ENCODE peak calls at places on chromosomes 4 and X, in four cellular contexts. One of them, this sample, is unnamed.

GRCh38 chrX:120517936-120518335 is 42.8 kb downstream of the CUL4B start:
- DNase-seq in HEK293T: no peak
- DNase-seq in EL: peak; percentile 82
- DNase-seq in stimulated activated CD4-positive, alpha-beta T cell treated with anti-CD3 and anti-CD28 coated beads, TNF-alpha, amount 100 ng/mL, for 4 hours: no peak
- DNase-seq in this sample: no peak

GRCh38 chr4:6772223-6772928 is 10.2 kb upstream of the KIAA0232 start:
- DNase-seq in HEK293T: no peak
- DNase-seq in EL: peak; percentile 19
- DNase-seq in stimulated activated CD4-positive, alpha-beta T cell treated with anti-CD3 and anti-CD28 coated beads, TNF-alpha, amount 100 ng/mL, for 4 hours: no peak
- DNase-seq in this sample: no peak

GRCh38 chr4:167102475-167102874 is 131.8 kb downstream of the SPOCK3 start:
- DNase-seq in HEK293T: no peak
- DNase-seq in EL: no peak
- DNase-seq in stimulated activated CD4-positive, alpha-beta T cell treated with anti-CD3 and anti-CD28 coated beads, TNF-alpha, amount 100 ng/mL, for 4 hours: no peak
- DNase-seq in this sample: no peak

GRCh38 chr4:17280266-17280665 is 231.6 kb downstream of the QDPR start:
- DNase-seq in HEK293T: no peak
- DNase-seq in EL: no peak
- DNase-seq in stimulated activated CD4-positive, alpha-beta T cell treated with anti-CD3 and anti-CD28 coated beads, TNF-alpha, amount 100 ng/mL, for 4 hours: no peak
- DNase-seq in this sample: no peak

GRCh38 chr4:137394000-137394399 is 138.3 kb downstream of the PCDH18 start:
- DNase-seq in HEK293T: no peak
- DNase-seq in EL: peak; percentile 12
- DNase-seq in stimulated activated CD4-positive, alpha-beta T cell treated with anti-CD3 and anti-CD28 coated beads, TNF-alpha, amount 100 ng/mL, for 4 hours: no peak
- DNase-seq in this sample: no peak

GRCh38 chr4:123599920-123600394 is 203.4 kb downstream of the SPRY1 start:
- DNase-seq in HEK293T: no peak
- DNase-seq in EL: no peak
- DNase-seq in stimulated activated CD4-positive, alpha-beta T cell treated with anti-CD3 and anti-CD28 coated beads, TNF-alpha, amount 100 ng/mL, for 4 hours: no peak
- DNase-seq in this sample: no peak

GRCh38 chr4:78569291-78569821 is 17.8 kb downstream of the ANXA3 start:
- DNase-seq in HEK293T: no peak
- DNase-seq in EL: peak; percentile 87
- DNase-seq in stimulated activated CD4-positive, alpha-beta T cell treated with anti-CD3 and anti-CD28 coated beads, TNF-alpha, amount 100 ng/mL, for 4 hours: no peak
- DNase-seq in this sample: no peak

GRCh38 chrX:39679497-39680157 is 418.1 kb downstream of the BCOR start:
- DNase-seq in HEK293T: no peak
- DNase-seq in EL: no peak
- DNase-seq in stimulated activated CD4-positive, alpha-beta T cell treated with anti-CD3 and anti-CD28 coated beads, TNF-alpha, amount 100 ng/mL, for 4 hours: no peak
- DNase-seq in this sample: no peak

GRCh38 chrX:55908685-55909212 is 191.2 kb downstream of the RRAGB start:
- DNase-seq in HEK293T: peak; percentile 8
- DNase-seq in EL: peak; percentile 1
- DNase-seq in stimulated activated CD4-positive, alpha-beta T cell treated with anti-CD3 and anti-CD28 coated beads, TNF-alpha, amount 100 ng/mL, for 4 hours: no peak
- DNase-seq in this sample: no peak

GRCh38 chr4:108168672-108169562 is at the start of gene LEF1:
- DNase-seq in HEK293T: peak; percentile 53
- DNase-seq in EL: peak; percentile 44
- DNase-seq in stimulated activated CD4-positive, alpha-beta T cell treated with anti-CD3 and anti-CD28 coated beads, TNF-alpha, amount 100 ng/mL, for 4 hours: peak; percentile 70
- DNase-seq in this sample: peak; percentile 85

GRCh38 chr4:82515705-82516104 is 46.1 kb downstream of the TMEM150C start:
- DNase-seq in HEK293T: no peak
- DNase-seq in EL: peak; percentile 85
- DNase-seq in stimulated activated CD4-positive, alpha-beta T cell treated with anti-CD3 and anti-CD28 coated beads, TNF-alpha, amount 100 ng/mL, for 4 hours: no peak
- DNase-seq in this sample: no peak

GRCh38 chrX:49290215-49290614 is 13.2 kb upstream of the GAGE10 start:
- DNase-seq in HEK293T: no peak
- DNase-seq in EL: no peak
- DNase-seq in stimulated activated CD4-positive, alpha-beta T cell treated with anti-CD3 and anti-CD28 coated beads, TNF-alpha, amount 100 ng/mL, for 4 hours: no peak
- DNase-seq in this sample: no peak

GRCh38 chrX:108362026-108362425 is 76.2 kb downstream of the COL4A6 start:
- DNase-seq in HEK293T: no peak
- DNase-seq in EL: peak; percentile 25
- DNase-seq in stimulated activated CD4-positive, alpha-beta T cell treated with anti-CD3 and anti-CD28 coated beads, TNF-alpha, amount 100 ng/mL, for 4 hours: no peak
- DNase-seq in this sample: no peak

GRCh38 chr4:90537491-90537890 is 410.3 kb downstream of the CCSER1 start:
- DNase-seq in HEK293T: no peak
- DNase-seq in EL: no peak
- DNase-seq in stimulated activated CD4-positive, alpha-beta T cell treated with anti-CD3 and anti-CD28 coated beads, TNF-alpha, amount 100 ng/mL, for 4 hours: no peak
- DNase-seq in this sample: no peak

GRCh38 chr4:8601086-8601485 is 8.5 kb downstream of the CPZ start:
- DNase-seq in HEK293T: no peak
- DNase-seq in EL: no peak
- DNase-seq in stimulated activated CD4-positive, alpha-beta T cell treated with anti-CD3 and anti-CD28 coated beads, TNF-alpha, amount 100 ng/mL, for 4 hours: no peak
- DNase-seq in this sample: no peak

GRCh38 chrX:39337461-39337860 is 536.2 kb downstream of the MID1IP1 start:
- DNase-seq in HEK293T: no peak
- DNase-seq in EL: no peak
- DNase-seq in stimulated activated CD4-positive, alpha-beta T cell treated with anti-CD3 and anti-CD28 coated beads, TNF-alpha, amount 100 ng/mL, for 4 hours: no peak
- DNase-seq in this sample: no peak

GRCh38 chrX:40284852-40285251 is 187.1 kb upstream of the BCOR start:
- DNase-seq in HEK293T: no peak
- DNase-seq in EL: no peak
- DNase-seq in stimulated activated CD4-positive, alpha-beta T cell treated with anti-CD3 and anti-CD28 coated beads, TNF-alpha, amount 100 ng/mL, for 4 hours: no peak
- DNase-seq in this sample: no peak

GRCh38 chrX:13323241-13323640 is 3.4 kb upstream of the ATXN3L start:
- DNase-seq in HEK293T: no peak
- DNase-seq in EL: no peak
- DNase-seq in stimulated activated CD4-positive, alpha-beta T cell treated with anti-CD3 and anti-CD28 coated beads, TNF-alpha, amount 100 ng/mL, for 4 hours: no peak
- DNase-seq in this sample: no peak

This sample was measured in type B pancreatic cell.